ENCODE peak calls at places on chromosome 9, in nine cellular contexts. I is cardiac muscle cell, H is adrenal gland, U is astrocyte, Y is breast epithelium, D is neural progenitor cell, C is fibroblast of lung, Q is psoas muscle, N is mammary epithelial cell. W is an unnamed sample. For H3K9me3 and H3K36me3, the result is how much of the 10 kb centered on the place peaks cover.

GRCh38 chr9:75918154-75918553 is 27.7 kb downstream of the PCSK5 start:
- DNase-seq in I (no peak), H (no peak), U (no peak), Y (no peak), D (no peak), C (no peak), Q (no peak), N (peak), W (no peak)

GRCh38 chr9:83238871-83239624 is 176.1 kb upstream of the RASEF start:
- DNase-seq in I (peak), H (no peak), U (no peak), Y (no peak), D (no peak), C (no peak), Q (no peak), N (no peak), W (no peak)

GRCh38 chr9:114594136-114594535 is 6.6 kb downstream of the ATP6V1G1 start:
- DNase-seq in I (no peak), H (no peak), U (no peak), Y (no peak), D (no peak), C (no peak), Q (no peak), N (no peak), W (no peak)

GRCh38 chr9:18626046-18626698 is 152.2 kb downstream of the ADAMTSL1 start:
- DNase-seq in I (no peak), H (no peak), U (no peak), Y (no peak), D (no peak), C (no peak), Q (no peak), N (peak), W (no peak)

GRCh38 chr9:131885144-131885609 is 145.3 kb upstream of the RAPGEF1 start:
- DNase-seq in I (no peak), H (no peak), U (no peak), Y (no peak), D (no peak), C (no peak), Q (no peak), N (no peak), W (no peak)

GRCh38 chr9:37905776-37906175 is 1.8 kb upstream of the SLC25A51 start:
- DNase-seq in I (no peak), H (peak), U (no peak), Y (no peak), D (no peak), C (no peak), Q (no peak), N (no peak), W (peak)

GRCh38 chr9:126508171-126508591 is 105.5 kb upstream of the LMX1B start:
- DNase-seq in I (no peak), H (no peak), U (no peak), Y (no peak), D (no peak), C (no peak), Q (no peak), N (no peak), W (peak)

GRCh38 chr9:128899566-128900322 is 17.8 kb downstream of the LRRC8A start:
- DNase-seq in I (no peak), H (no peak), U (no peak), Y (no peak), D (no peak), C (no peak), Q (no peak), N (peak), W (no peak)

GRCh38 chr9:112074250-112075008 is 100.7 kb downstream of the SUSD1 start:
- DNase-seq in I (peak), H (peak), U (peak), Y (peak), D (peak), C (peak), Q (peak), N (peak), W (no peak)

GRCh38 chr9:109560470-109561132 is 62.5 kb upstream of the PTPN3 start:
- DNase-seq in I (no peak), H (no peak), U (no peak), Y (peak), D (peak), C (no peak), Q (peak), N (no peak), W (no peak)

GRCh38 chr9:96449844-96450612 is at the start of gene HABP4:
- DNase-seq in I (peak), H (peak), U (peak), Y (peak), D (peak), C (peak), Q (peak), N (peak), W (peak)

GRCh38 chr9:72203205-72203803 is 54.1 kb downstream of the GDA start:
- DNase-seq in I (peak), H (no peak), U (no peak), Y (no peak), D (peak), C (peak), Q (no peak), N (peak), W (no peak)

GRCh38 chr9:96383165-96383939 is at the start of gene SLC35D2:
- DNase-seq in I (peak), H (peak), U (peak), Y (no peak), D (peak), C (peak), Q (peak), N (peak), W (peak)

GRCh38 chr9:134537891-134538520 is 103.6 kb upstream of the COL5A1 start:
- DNase-seq in I (no peak), H (no peak), U (no peak), Y (no peak), D (no peak), C (no peak), Q (no peak), N (no peak), W (no peak)

GRCh38 chr9:109036744-109037680 is 23.7 kb upstream of the CTNNAL1 start:
- DNase-seq in I (peak), H (no peak), U (peak), Y (no peak), D (no peak), C (no peak), Q (no peak), N (no peak), W (no peak)

GRCh38 chr9:135663451-135663770 is 302 bp downstream of the LCN9 start:
- DNase-seq in I (no peak), H (no peak), U (no peak), Y (no peak), D (no peak), C (no peak), Q (no peak), N (no peak), W (no peak)

GRCh38 chr9:129552064-129552463 is 68.8 kb downstream of the C9orf50 start:
- DNase-seq in I (peak), H (no peak), U (no peak), Y (no peak), D (no peak), C (no peak), Q (no peak), N (no peak), W (no peak)

GRCh38 chr9:22307013-22307711 is 139.5 kb upstream of the DMRTA1 start:
- DNase-seq in I (peak), H (no peak), U (peak), Y (no peak), D (peak), C (peak), Q (no peak), N (peak), W (no peak)

GRCh38 chr9:134125413-134126095 is 10.3 kb upstream of the WDR5 start:
- DNase-seq in I (peak), H (no peak), U (no peak), Y (no peak), D (no peak), C (no peak), Q (no peak), N (no peak), W (no peak)

GRCh38 chr9:135888126-135888765 is 19.1 kb downstream of the CAMSAP1 start:
- DNase-seq in I (no peak), H (no peak), U (no peak), Y (no peak), D (no peak), C (no peak), Q (no peak), N (no peak), W (peak)

GRCh38 chr9:116275418-116276295 is 122.1 kb downstream of the PAPPA start:
- DNase-seq in I (peak), H (no peak), U (peak), Y (no peak), D (no peak), C (peak), Q (no peak), N (no peak), W (no peak)

GRCh38 chr9:91913986-91914385 is 36.0 kb downstream of the ROR2 start:
- DNase-seq in I (no peak), H (no peak), U (no peak), Y (no peak), D (no peak), C (no peak), Q (no peak), N (no peak), W (no peak)

DNA sequence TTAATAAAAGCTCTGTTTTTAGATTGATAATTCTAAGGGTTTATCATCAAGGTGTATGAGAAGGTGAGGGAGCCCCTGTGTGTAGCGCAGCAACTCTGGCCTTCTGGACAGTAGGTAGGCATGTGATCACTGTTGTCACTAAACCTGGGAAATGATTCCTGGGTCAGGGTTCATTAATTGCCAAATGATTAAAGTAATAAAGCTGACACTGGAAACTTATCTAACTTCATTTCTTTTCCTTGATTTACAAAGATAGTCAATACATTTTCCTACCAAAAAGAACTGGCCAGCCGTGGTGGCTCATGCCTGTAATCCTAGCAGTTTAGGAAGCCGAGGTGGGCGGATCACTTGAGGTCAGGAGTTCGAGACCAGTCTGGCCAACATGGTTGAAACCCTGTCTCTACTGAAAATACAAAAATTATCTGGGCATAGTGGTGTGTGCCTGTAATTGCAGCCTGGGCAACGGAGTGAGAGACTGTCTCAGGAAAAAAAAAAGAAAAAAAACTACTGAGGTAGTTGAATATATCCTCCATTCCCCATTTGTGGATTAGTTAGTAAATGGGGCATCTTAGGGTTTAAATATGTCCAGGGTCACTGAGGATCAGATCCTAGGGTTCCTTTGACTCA is 2.4 kb downstream of the EHMT1 start:
- DNase-seq in I (peak), H (no peak), U (no peak), Y (no peak), D (no peak), C (no peak), Q (no peak), N (no peak), W (peak)
- TF ChIP-seq CTCF in I (peak), H (peak), U (peak), Y (no peak), D (peak), C (peak), Q (peak), N (no peak), W (no peak)

GRCh38 chr9:4195285-4195684 is 104.6 kb downstream of the GLIS3 start:
- DNase-seq in I (no peak), H (no peak), U (no peak), Y (no peak), D (no peak), C (no peak), Q (no peak), N (no peak), W (no peak)

GRCh38 chr9:4193391-4193790 is 106.5 kb downstream of the GLIS3 start:
- DNase-seq in I (no peak), H (no peak), U (no peak), Y (no peak), D (no peak), C (no peak), Q (no peak), N (peak), W (no peak)

GRCh38 chr9:4196886-4197285 is 103.0 kb downstream of the GLIS3 start:
- DNase-seq in I (no peak), H (no peak), U (peak), Y (no peak), D (no peak), C (no peak), Q (no peak), N (peak), W (no peak)

GRCh38 chr9:4196376-4196775 is 103.5 kb downstream of the GLIS3 start:
- DNase-seq in I (no peak), H (no peak), U (peak), Y (no peak), D (no peak), C (peak), Q (no peak), N (peak), W (no peak)

DNA sequence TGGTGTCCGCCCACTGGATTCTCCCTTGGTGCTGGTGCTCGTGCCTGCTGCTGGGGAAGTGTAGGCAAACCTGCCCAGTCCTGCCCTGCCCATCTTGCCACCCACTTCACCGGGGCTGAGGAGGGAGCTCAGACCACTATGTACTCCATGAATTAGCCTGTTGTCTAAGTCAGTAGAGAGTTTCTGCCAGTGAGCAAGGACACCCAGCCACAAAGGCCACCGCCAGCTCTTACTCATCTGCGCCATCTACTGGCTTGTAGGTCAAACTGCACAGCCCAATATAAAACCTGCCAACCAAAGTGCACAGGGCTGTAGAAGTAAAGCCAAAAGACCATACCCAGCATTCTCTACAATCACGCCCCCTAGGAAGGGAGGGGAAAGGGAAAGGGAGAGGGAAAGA is 102.3 kb downstream of the GLIS3 start:
- DNase-seq in I (no peak), H (no peak), U (no peak), Y (no peak), D (no peak), C (no peak), Q (no peak), N (peak), W (no peak)
- H3K9me3 ChIP-seq in I (under half), H (under half), U (under half), Y (under half), D (under half), C (under half), Q (under half), N (under half), W (under half)

GRCh38 chr9:27558307-27558706 is 15.0 kb downstream of the C9orf72 start:
- DNase-seq in I (no peak), H (no peak), U (no peak), Y (no peak), D (no peak), C (no peak), Q (no peak), N (peak), W (no peak)
- H3K36me3 ChIP-seq in I (under half), H (under half), U (under half), Y (under half), D (half or more), C (under half), Q (half or more), N (under half), W (half or more)

GRCh38 chr9:103361906-103362305 is 366.8 kb downstream of the CYLC2 start:
- DNase-seq in I (no peak), H (no peak), U (no peak), Y (no peak), D (no peak), C (no peak), Q (no peak), N (peak), W (no peak)

GRCh38 chr9:103364753-103365152 is 369.6 kb downstream of the CYLC2 start:
- DNase-seq in I (peak), H (no peak), U (peak), Y (no peak), D (no peak), C (peak), Q (no peak), N (peak), W (no peak)
- TF ChIP-seq CTCF in I (no peak), H (no peak), U (no peak), Y (no peak), D (no peak), C (no peak), Q (no peak), N (no peak), W (no peak)